ENCODE peak calls at places on chromosomes 4 and X, in ten cellular contexts. One of them, this sample, is unnamed.

GRCh38 chr4:147704846-147705245 is 20.9 kb upstream of the PRMT9 start:
- DNase-seq in fibroblast of pulmonary artery: no peak
- DNase-seq in brain microvascular endothelial cell: no peak
- DNase-seq in fibroblast of villous mesenchyme: no peak
- DNase-seq in stomach: no peak
- DNase-seq in thyroid gland: no peak
- DNase-seq in HL-60: no peak
- DNase-seq in astrocyte of the spinal cord: no peak
- DNase-seq in fibroblast of mammary gland: no peak
- DNase-seq in tibial nerve: no peak
- DNase-seq in this sample: no peak

GRCh38 chr4:152628128-152628527 is 51.7 kb downstream of the TMEM154 start:
- DNase-seq in fibroblast of pulmonary artery: no peak
- DNase-seq in tibial nerve: peak
- DNase-seq in astrocyte of the spinal cord: no peak
- DNase-seq in stomach: no peak
- DNase-seq in brain microvascular endothelial cell: no peak
- DNase-seq in HL-60: no peak
- DNase-seq in fibroblast of mammary gland: peak
- DNase-seq in thyroid gland: no peak
- DNase-seq in fibroblast of villous mesenchyme: no peak
- DNase-seq in this sample: no peak

GRCh38 chr4:2255501-2256155 is 6.3 kb downstream of the MXD4 start:
- DNase-seq in thyroid gland: peak
- DNase-seq in brain microvascular endothelial cell: no peak
- DNase-seq in astrocyte of the spinal cord: peak
- DNase-seq in tibial nerve: peak
- DNase-seq in fibroblast of villous mesenchyme: peak
- DNase-seq in fibroblast of pulmonary artery: peak
- DNase-seq in fibroblast of mammary gland: peak
- DNase-seq in HL-60: no peak
- DNase-seq in stomach: peak
- DNase-seq in this sample: no peak

GRCh38 chr4:119841361-119841760 is 212.8 kb upstream of the PDE5A start:
- DNase-seq in fibroblast of mammary gland: no peak
- DNase-seq in thyroid gland: no peak
- DNase-seq in brain microvascular endothelial cell: peak
- DNase-seq in fibroblast of pulmonary artery: no peak
- DNase-seq in HL-60: no peak
- DNase-seq in astrocyte of the spinal cord: no peak
- DNase-seq in fibroblast of villous mesenchyme: no peak
- DNase-seq in stomach: no peak
- DNase-seq in tibial nerve: no peak
- DNase-seq in this sample: no peak

GRCh38 chr4:153497091-153497531 is 31.0 kb downstream of the TMEM131L start:
- DNase-seq in tibial nerve: no peak
- DNase-seq in brain microvascular endothelial cell: peak
- DNase-seq in fibroblast of villous mesenchyme: no peak
- DNase-seq in astrocyte of the spinal cord: no peak
- DNase-seq in fibroblast of mammary gland: peak
- DNase-seq in stomach: no peak
- DNase-seq in fibroblast of pulmonary artery: peak
- DNase-seq in HL-60: no peak
- DNase-seq in thyroid gland: no peak
- DNase-seq in this sample: peak

GRCh38 chrX:151871244-151871643 is 41.4 kb upstream of the MAGEA4 start:
- DNase-seq in fibroblast of villous mesenchyme: peak
- DNase-seq in stomach: no peak
- DNase-seq in fibroblast of pulmonary artery: peak
- DNase-seq in brain microvascular endothelial cell: peak
- DNase-seq in astrocyte of the spinal cord: peak
- DNase-seq in tibial nerve: no peak
- DNase-seq in HL-60: no peak
- DNase-seq in thyroid gland: no peak
- DNase-seq in fibroblast of mammary gland: peak
- DNase-seq in this sample: peak

GRCh38 chr4:79421483-79421882 is 13.5 kb upstream of the GK2 start:
- DNase-seq in thyroid gland: no peak
- DNase-seq in stomach: no peak
- DNase-seq in HL-60: no peak
- DNase-seq in fibroblast of mammary gland: no peak
- DNase-seq in fibroblast of villous mesenchyme: no peak
- DNase-seq in fibroblast of pulmonary artery: no peak
- DNase-seq in brain microvascular endothelial cell: no peak
- DNase-seq in astrocyte of the spinal cord: no peak
- DNase-seq in tibial nerve: no peak
- DNase-seq in this sample: no peak

GRCh38 chr4:71147261-71147660 is 153.8 kb downstream of the DCK start:
- DNase-seq in thyroid gland: no peak
- DNase-seq in HL-60: no peak
- DNase-seq in fibroblast of pulmonary artery: no peak
- DNase-seq in fibroblast of villous mesenchyme: no peak
- DNase-seq in fibroblast of mammary gland: peak
- DNase-seq in astrocyte of the spinal cord: peak
- DNase-seq in brain microvascular endothelial cell: peak
- DNase-seq in tibial nerve: no peak
- DNase-seq in stomach: no peak
- DNase-seq in this sample: no peak

GRCh38 chr4:8185280-8185679 is 13.8 kb upstream of the SH3TC1 start:
- DNase-seq in thyroid gland: no peak
- DNase-seq in fibroblast of villous mesenchyme: peak
- DNase-seq in fibroblast of pulmonary artery: peak
- DNase-seq in brain microvascular endothelial cell: peak
- DNase-seq in fibroblast of mammary gland: peak
- DNase-seq in tibial nerve: no peak
- DNase-seq in stomach: no peak
- DNase-seq in HL-60: no peak
- DNase-seq in astrocyte of the spinal cord: peak
- DNase-seq in this sample: peak

GRCh38 chrX:124406294-124407013 is 60.1 kb downstream of the SH2D1A start:
- DNase-seq in thyroid gland: peak
- DNase-seq in stomach: peak
- DNase-seq in fibroblast of mammary gland: peak
- DNase-seq in tibial nerve: no peak
- DNase-seq in fibroblast of villous mesenchyme: peak
- DNase-seq in brain microvascular endothelial cell: peak
- DNase-seq in astrocyte of the spinal cord: peak
- DNase-seq in fibroblast of pulmonary artery: peak
- DNase-seq in HL-60: no peak
- DNase-seq in this sample: peak

GRCh38 chr4:183356931-183357675 is 34.9 kb upstream of the CLDN24 start:
- DNase-seq in fibroblast of villous mesenchyme: no peak
- DNase-seq in fibroblast of mammary gland: no peak
- DNase-seq in HL-60: no peak
- DNase-seq in thyroid gland: no peak
- DNase-seq in tibial nerve: no peak
- DNase-seq in astrocyte of the spinal cord: no peak
- DNase-seq in stomach: peak
- DNase-seq in brain microvascular endothelial cell: no peak
- DNase-seq in fibroblast of pulmonary artery: no peak
- DNase-seq in this sample: no peak

GRCh38 chr4:166169111-166169510 is 296.1 kb downstream of the TLL1 start:
- DNase-seq in fibroblast of villous mesenchyme: peak
- DNase-seq in tibial nerve: no peak
- DNase-seq in fibroblast of mammary gland: peak
- DNase-seq in stomach: no peak
- DNase-seq in HL-60: no peak
- DNase-seq in thyroid gland: no peak
- DNase-seq in brain microvascular endothelial cell: peak
- DNase-seq in astrocyte of the spinal cord: no peak
- DNase-seq in fibroblast of pulmonary artery: peak
- DNase-seq in this sample: peak

GRCh38 chrX:16023790-16024734 is 99.3 kb upstream of the GRPR start:
- DNase-seq in HL-60: no peak
- DNase-seq in thyroid gland: no peak
- DNase-seq in fibroblast of mammary gland: peak
- DNase-seq in fibroblast of pulmonary artery: no peak
- DNase-seq in brain microvascular endothelial cell: peak
- DNase-seq in tibial nerve: no peak
- DNase-seq in stomach: no peak
- DNase-seq in astrocyte of the spinal cord: peak
- DNase-seq in fibroblast of villous mesenchyme: no peak
- DNase-seq in this sample: no peak

GRCh38 chrX:119427024-119427794 is 28.1 kb downstream of the SLC25A43 start:
- DNase-seq in fibroblast of pulmonary artery: peak
- DNase-seq in fibroblast of villous mesenchyme: no peak
- DNase-seq in stomach: no peak
- DNase-seq in fibroblast of mammary gland: peak
- DNase-seq in HL-60: peak
- DNase-seq in thyroid gland: no peak
- DNase-seq in brain microvascular endothelial cell: peak
- DNase-seq in astrocyte of the spinal cord: peak
- DNase-seq in tibial nerve: no peak
- DNase-seq in this sample: peak

DNA sequence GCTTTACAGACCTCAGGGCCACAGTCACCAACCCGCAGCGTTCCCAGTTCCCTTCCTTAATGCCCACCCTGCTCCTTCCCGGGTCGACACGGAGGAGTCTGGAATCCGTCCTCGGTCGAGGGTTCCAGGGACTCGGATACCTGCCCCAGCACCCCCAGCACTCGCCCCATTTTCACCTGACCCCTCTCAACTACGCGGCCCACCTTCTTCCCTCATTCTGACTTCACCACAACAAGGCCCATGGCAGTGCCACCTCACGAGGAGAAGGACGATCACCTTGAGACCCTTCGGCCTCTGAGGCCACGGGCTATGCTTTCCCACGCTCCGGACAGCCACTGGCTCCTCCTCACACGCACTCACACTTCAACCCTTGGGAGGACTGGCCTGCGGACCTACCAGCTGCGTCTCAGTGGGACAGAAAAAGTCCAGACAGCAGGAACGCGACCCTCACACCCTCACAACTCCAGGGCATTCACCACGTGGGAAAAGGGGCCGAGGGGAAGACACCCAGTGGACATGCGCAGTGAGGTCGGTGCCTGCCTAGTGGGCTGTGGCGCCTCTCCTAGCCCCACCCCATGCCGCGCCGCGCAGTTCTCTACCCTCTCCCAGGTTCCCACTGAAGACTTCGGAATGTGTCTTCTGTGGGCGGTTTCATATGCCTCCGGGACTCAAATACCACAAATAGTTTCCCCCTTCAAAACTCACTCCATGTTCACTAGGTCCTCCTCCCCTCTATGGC is at the start of gene XAGE3:
- DNase-seq in HL-60: no peak
- DNase-seq in fibroblast of villous mesenchyme: no peak
- DNase-seq in brain microvascular endothelial cell: no peak
- DNase-seq in fibroblast of pulmonary artery: no peak
- DNase-seq in astrocyte of the spinal cord: no peak
- DNase-seq in thyroid gland: no peak
- DNase-seq in fibroblast of mammary gland: no peak
- DNase-seq in tibial nerve: no peak
- DNase-seq in stomach: no peak
- DNase-seq in this sample: no peak
- TF ChIP-seq CTCF in HL-60: no peak
- TF ChIP-seq CTCF in fibroblast of villous mesenchyme: no peak
- TF ChIP-seq CTCF in brain microvascular endothelial cell: no peak
- TF ChIP-seq CTCF in fibroblast of pulmonary artery: no peak
- TF ChIP-seq CTCF in astrocyte of the spinal cord: no peak
- TF ChIP-seq CTCF in thyroid gland: no peak
- TF ChIP-seq CTCF in fibroblast of mammary gland: no peak
- TF ChIP-seq CTCF in tibial nerve: no peak
- TF ChIP-seq CTCF in stomach: no peak
- TF ChIP-seq CTCF in this sample: no peak

DNA sequence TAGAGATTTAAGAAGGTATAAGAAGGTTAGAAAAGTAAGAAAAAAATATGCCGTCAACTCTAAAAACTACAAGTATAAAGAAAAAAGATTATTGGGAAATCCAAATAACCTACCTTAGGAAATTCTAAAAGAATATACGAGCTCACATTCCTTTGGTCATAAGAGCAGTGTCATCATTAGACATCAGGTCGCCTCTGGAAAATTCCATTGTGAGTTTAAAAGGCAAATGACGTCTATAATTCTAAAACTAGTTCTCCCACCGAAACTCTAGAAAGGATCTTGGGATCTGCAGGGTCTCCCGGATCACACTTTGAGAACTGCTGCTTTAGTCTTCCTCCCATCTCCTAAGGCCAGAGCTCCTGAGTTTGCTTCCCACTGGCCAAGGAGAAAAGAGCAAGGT is 518 bp upstream of the SAT1 start:
- DNase-seq in fibroblast of pulmonary artery: peak
- DNase-seq in astrocyte of the spinal cord: no peak
- DNase-seq in tibial nerve: no peak
- DNase-seq in brain microvascular endothelial cell: no peak
- DNase-seq in HL-60: no peak
- DNase-seq in stomach: no peak
- DNase-seq in fibroblast of mammary gland: peak
- DNase-seq in fibroblast of villous mesenchyme: no peak
- DNase-seq in thyroid gland: no peak
- DNase-seq in this sample: no peak
- H3K4me3 ChIP-seq in fibroblast of pulmonary artery: peak
- H3K4me3 ChIP-seq in astrocyte of the spinal cord: peak
- H3K4me3 ChIP-seq in tibial nerve: no peak
- H3K4me3 ChIP-seq in brain microvascular endothelial cell: peak
- H3K4me3 ChIP-seq in HL-60: no peak
- H3K4me3 ChIP-seq in stomach: peak
- H3K4me3 ChIP-seq in fibroblast of mammary gland: peak
- H3K4me3 ChIP-seq in fibroblast of villous mesenchyme: no peak
- H3K4me3 ChIP-seq in thyroid gland: no peak
- H3K4me3 ChIP-seq in this sample: no peak

GRCh38 chrX:69746051-69746450 is 130.1 kb downstream of the EDA start:
- DNase-seq in tibial nerve: no peak
- DNase-seq in HL-60: no peak
- DNase-seq in thyroid gland: no peak
- DNase-seq in brain microvascular endothelial cell: no peak
- DNase-seq in stomach: no peak
- DNase-seq in fibroblast of villous mesenchyme: no peak
- DNase-seq in astrocyte of the spinal cord: no peak
- DNase-seq in fibroblast of pulmonary artery: peak
- DNase-seq in fibroblast of mammary gland: no peak
- DNase-seq in this sample: peak

DNA sequence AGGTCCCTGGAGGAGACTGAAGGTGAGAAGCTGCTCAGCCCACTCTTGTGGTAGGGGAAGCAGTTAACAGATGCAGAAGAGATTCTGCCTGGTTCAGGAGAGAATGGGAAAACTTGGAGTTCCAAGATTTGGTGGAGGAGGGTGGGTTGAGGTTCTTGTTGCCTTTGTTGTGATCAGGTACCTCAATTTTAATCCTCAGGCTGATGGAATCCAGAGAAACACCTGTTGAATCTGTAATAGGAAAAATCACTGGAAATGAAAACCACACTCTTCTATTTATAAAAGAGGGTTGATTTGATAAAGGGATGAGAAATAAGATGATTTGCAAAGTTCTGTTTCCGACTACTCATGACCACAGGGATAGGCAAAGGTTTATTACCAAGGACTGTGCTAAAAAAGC is 132.1 kb downstream of the EDA start:
- DNase-seq in thyroid gland: no peak
- DNase-seq in astrocyte of the spinal cord: no peak
- DNase-seq in HL-60: no peak
- DNase-seq in tibial nerve: no peak
- DNase-seq in stomach: no peak
- DNase-seq in fibroblast of pulmonary artery: no peak
- DNase-seq in brain microvascular endothelial cell: no peak
- DNase-seq in fibroblast of villous mesenchyme: no peak
- DNase-seq in fibroblast of mammary gland: no peak
- DNase-seq in this sample: no peak
- TF ChIP-seq CTCF in thyroid gland: no peak
- TF ChIP-seq CTCF in astrocyte of the spinal cord: no peak
- TF ChIP-seq CTCF in HL-60: no peak
- TF ChIP-seq CTCF in tibial nerve: no peak
- TF ChIP-seq CTCF in stomach: no peak
- TF ChIP-seq CTCF in fibroblast of pulmonary artery: no peak
- TF ChIP-seq CTCF in brain microvascular endothelial cell: no peak
- TF ChIP-seq CTCF in fibroblast of villous mesenchyme: no peak
- TF ChIP-seq CTCF in fibroblast of mammary gland: no peak
- TF ChIP-seq CTCF in this sample: no peak

GRCh38 chrX:48956728-48957414 is 536 bp downstream of the OTUD5 start:
- DNase-seq in thyroid gland: no peak
- DNase-seq in fibroblast of villous mesenchyme: no peak
- DNase-seq in fibroblast of pulmonary artery: no peak
- DNase-seq in fibroblast of mammary gland: no peak
- DNase-seq in brain microvascular endothelial cell: no peak
- DNase-seq in astrocyte of the spinal cord: no peak
- DNase-seq in stomach: peak
- DNase-seq in HL-60: no peak
- DNase-seq in tibial nerve: no peak
- DNase-seq in this sample: no peak
- H3K4me3 ChIP-seq in thyroid gland: peak
- H3K4me3 ChIP-seq in fibroblast of villous mesenchyme: peak
- H3K4me3 ChIP-seq in fibroblast of pulmonary artery: peak
- H3K4me3 ChIP-seq in fibroblast of mammary gland: peak
- H3K4me3 ChIP-seq in brain microvascular endothelial cell: peak
- H3K4me3 ChIP-seq in astrocyte of the spinal cord: peak
- H3K4me3 ChIP-seq in stomach: peak
- H3K4me3 ChIP-seq in HL-60: peak
- H3K4me3 ChIP-seq in tibial nerve: peak
- H3K4me3 ChIP-seq in this sample: peak